ENCODE peak calls at places on chromosomes 1 and 21, in eight cellular contexts. M is T-cell; J is G401; B is NCI-H2029; Y is activated CD8-positive, alpha-beta memory T cell treated with anti-CD3 and anti-CD28 coated beads, Interleukin-2, amount 50 U/mL, for 48 hours; K is mammary epithelial cell; U is NCI-H2081; V is iPS-NIHi11. X is an unnamed sample.

GRCh38 chr1:208598021-208598420 is 353.8 kb upstream of the PLXNA2 start:
- DNase-seq in M (no peak), J (peak), B (no peak), Y (no peak), K (no peak), U (no peak), V (no peak), X (no peak)

GRCh38 chr1:248802454-248802853 is 23.3 kb downstream of the SH3BP5L start:
- DNase-seq in M (no peak), J (no peak), B (no peak), Y (peak), K (no peak), U (no peak), V (no peak), X (peak)

GRCh38 chr1:22380024-22380785 is 71.4 kb upstream of the ZBTB40 start:
- DNase-seq in M (no peak), J (no peak), B (no peak), Y (no peak), K (no peak), U (no peak), V (no peak), X (no peak)

GRCh38 chr1:7339953-7340352 is 431.1 kb upstream of the VAMP3 start:
- DNase-seq in M (no peak), J (no peak), B (peak), Y (no peak), K (no peak), U (peak), V (no peak), X (peak)

GRCh38 chr21:41766051-41766882 is 585 bp downstream of the RIPK4 start:
- DNase-seq in M (no peak), J (no peak), B (no peak), Y (no peak), K (no peak), U (peak), V (no peak), X (no peak)

GRCh38 chr1:2831596-2832212 is 30.2 kb upstream of the TTC34 start:
- DNase-seq in M (no peak), J (no peak), B (no peak), Y (no peak), K (no peak), U (no peak), V (no peak), X (no peak)

GRCh38 chr1:208093754-208094719 is 150.1 kb downstream of the PLXNA2 start:
- DNase-seq in M (peak), J (no peak), B (peak), Y (peak), K (peak), U (peak), V (peak), X (peak)

GRCh38 chr1:84834419-84835064 is 58.5 kb downstream of the LPAR3 start:
- DNase-seq in M (no peak), J (no peak), B (peak), Y (no peak), K (peak), U (peak), V (no peak), X (peak)

GRCh38 chr1:7589080-7589735 is 181.9 kb upstream of the VAMP3 start:
- DNase-seq in M (no peak), J (no peak), B (no peak), Y (no peak), K (no peak), U (no peak), V (no peak), X (no peak)

GRCh38 chr1:35748326-35748725 is 21.5 kb downstream of the CLSPN start:
- DNase-seq in M (no peak), J (no peak), B (no peak), Y (no peak), K (peak), U (no peak), V (no peak), X (no peak)

GRCh38 chr1:172851871-172852270 is 193.0 kb downstream of the FASLG start:
- DNase-seq in M (no peak), J (no peak), B (no peak), Y (no peak), K (no peak), U (no peak), V (no peak), X (no peak)

GRCh38 chr1:42674214-42674613 is 8.0 kb upstream of the YBX1 start:
- DNase-seq in M (no peak), J (no peak), B (no peak), Y (no peak), K (no peak), U (no peak), V (no peak), X (no peak)

GRCh38 chr21:45993210-45994085 is 11.9 kb downstream of the COL6A1 start:
- DNase-seq in M (no peak), J (no peak), B (no peak), Y (peak), K (no peak), U (no peak), V (peak), X (no peak)

GRCh38 chr1:100077525-100077924 is 55.2 kb downstream of the SASS6 start:
- DNase-seq in M (no peak), J (peak), B (no peak), Y (no peak), K (no peak), U (no peak), V (no peak), X (peak)

GRCh38 chr1:2412395-2412772 is at the start of gene PEX10:
- DNase-seq in M (peak), J (peak), B (peak), Y (peak), K (peak), U (peak), V (peak), X (peak)

GRCh38 chr1:51231121-51231520 is 5.0 kb upstream of the RNF11 start:
- DNase-seq in M (no peak), J (no peak), B (no peak), Y (no peak), K (peak), U (no peak), V (no peak), X (no peak)

GRCh38 chr1:112264553-112264952 is 131.5 kb upstream of the CTTNBP2NL start:
- DNase-seq in M (no peak), J (no peak), B (no peak), Y (no peak), K (no peak), U (no peak), V (no peak), X (peak)

GRCh38 chr1:160149706-160150105 is 1.7 kb upstream of the ATP1A4 start:
- DNase-seq in M (no peak), J (no peak), B (no peak), Y (no peak), K (no peak), U (no peak), V (no peak), X (no peak)

GRCh38 chr1:8815582-8816285 is 1.7 kb downstream of the RERE start:
- DNase-seq in M (no peak), J (peak), B (peak), Y (no peak), K (peak), U (peak), V (no peak), X (no peak)

GRCh38 chr21:26388731-26389231 is 184.3 kb downstream of the CYYR1 start:
- DNase-seq in M (no peak), J (peak), B (no peak), Y (no peak), K (peak), U (no peak), V (no peak), X (no peak)

GRCh38 chr1:231465051-231465450 is 43.0 kb upstream of the EGLN1 start:
- DNase-seq in M (no peak), J (no peak), B (no peak), Y (no peak), K (no peak), U (no peak), V (no peak), X (no peak)

GRCh38 chr1:67429528-67430357 is 459 bp downstream of the SERBP1 start:
- DNase-seq in M (peak), J (no peak), B (peak), Y (peak), K (peak), U (no peak), V (peak), X (no peak)

GRCh38 chr1:46341222-46342083 is 846 bp downstream of the NSUN4 start:
- DNase-seq in M (no peak), J (no peak), B (no peak), Y (no peak), K (no peak), U (no peak), V (no peak), X (no peak)

GRCh38 chr1:33178836-33179439 is 2.9 kb downstream of the TRIM62 start:
- DNase-seq in M (no peak), J (no peak), B (no peak), Y (peak), K (no peak), U (no peak), V (no peak), X (no peak)

GRCh38 chr1:119873166-119874025 is 22.9 kb downstream of the ADAM30 start:
- DNase-seq in M (no peak), J (no peak), B (no peak), Y (no peak), K (peak), U (no peak), V (no peak), X (no peak)

GRCh38 chr1:18064564-18064963 is 43.0 kb upstream of the IGSF21 start:
- DNase-seq in M (no peak), J (no peak), B (no peak), Y (no peak), K (no peak), U (no peak), V (no peak), X (no peak)

GRCh38 chr1:245589827-245590421 is 435.1 kb downstream of the KIF26B start:
- DNase-seq in M (no peak), J (no peak), B (no peak), Y (no peak), K (no peak), U (no peak), V (no peak), X (no peak)

GRCh38 chr1:160239582-160240299 is 22.6 kb downstream of the DCAF8 start:
- DNase-seq in M (no peak), J (no peak), B (no peak), Y (no peak), K (no peak), U (no peak), V (no peak), X (no peak)

GRCh38 chr1:197130677-197131304 is 15.7 kb downstream of the ASPM start:
- DNase-seq in M (no peak), J (no peak), B (no peak), Y (no peak), K (peak), U (no peak), V (no peak), X (no peak)

GRCh38 chr1:221766210-221766609 is 24.3 kb upstream of the DUSP10 start:
- DNase-seq in M (no peak), J (no peak), B (no peak), Y (no peak), K (no peak), U (no peak), V (no peak), X (no peak)

GRCh38 chr1:14800500-14801069 is 202.1 kb downstream of the KAZN start:
- DNase-seq in M (no peak), J (no peak), B (no peak), Y (no peak), K (no peak), U (no peak), V (no peak), X (no peak)

GRCh38 chr1:151945725-151946365 is 36.5 kb upstream of the THEM4 start:
- DNase-seq in M (peak), J (no peak), B (peak), Y (peak), K (peak), U (peak), V (peak), X (peak)

GRCh38 chr1:147167361-147167760 is 4.9 kb downstream of the PRKAB2 start:
- DNase-seq in M (no peak), J (no peak), B (no peak), Y (no peak), K (peak), U (no peak), V (no peak), X (no peak)

GRCh38 chr1:10838541-10838940 is 42.1 kb upstream of the CASZ1 start:
- DNase-seq in M (no peak), J (no peak), B (no peak), Y (no peak), K (no peak), U (peak), V (no peak), X (no peak)

GRCh38 chr1:54564312-54565112 is 16.5 kb downstream of the ACOT11 start:
- DNase-seq in M (no peak), J (no peak), B (peak), Y (no peak), K (no peak), U (no peak), V (peak), X (peak)

GRCh38 chr1:207890136-207890738 is 20.7 kb downstream of the CD34 start:
- DNase-seq in M (no peak), J (no peak), B (no peak), Y (no peak), K (peak), U (no peak), V (no peak), X (no peak)

GRCh38 chr1:21783679-21784603 is 992 bp upstream of the USP48 start:
- DNase-seq in M (no peak), J (no peak), B (no peak), Y (no peak), K (no peak), U (no peak), V (peak), X (peak)

GRCh38 chr1:90133133-90133532 is 138.2 kb downstream of the ZNF326 start:
- DNase-seq in M (no peak), J (peak), B (peak), Y (no peak), K (peak), U (peak), V (peak), X (no peak)

X was measured in LNCaP clone FGC.